ENCODE peak calls at places on chromosome X, in seven cellular contexts. M is fibroblast of pulmonary artery, Q is LNCaP clone FGC, F is tibial nerve, P is AG09319, Y is neural crest cell, A is foreskin fibroblast. S is an unnamed sample.

GRCh38 chrX:129741880-129742758 is 3.3 kb downstream of the XPNPEP2 start:
- DNase-seq in F (no peak), Y (peak; percentile 29), M (no peak), Q (no peak), A (no peak), P (no peak), S (no peak)

GRCh38 chrX:31260351-31260750 is 188.5 kb upstream of the FTHL17 start:
- DNase-seq in F (no peak), Q (no peak), A (no peak), Y (no peak), P (no peak), M (peak; percentile 1), S (no peak)

GRCh38 chrX:10193587-10193986 is 36.8 kb downstream of the CLCN4 start:
- DNase-seq in P (no peak), Y (no peak), Q (no peak), F (no peak), M (no peak), A (no peak), S (no peak)

GRCh38 chrX:41051303-41051702 is 33.9 kb upstream of the USP9X start:
- DNase-seq in Y (no peak), F (no peak), Q (no peak), A (no peak), M (no peak), P (no peak), S (no peak)

GRCh38 chrX:11770320-11770719 is 12.3 kb downstream of the MSL3 start:
- DNase-seq in A (peak; percentile 69), M (peak; percentile 70), P (no peak), Q (no peak), F (no peak), Y (peak; percentile 3), S (peak; percentile 21)

GRCh38 chrX:22628275-22628674 is 355.6 kb downstream of the CBLL2 start:
- DNase-seq in Q (no peak), F (no peak), Y (no peak), M (no peak), P (no peak), A (no peak), S (no peak)

GRCh38 chrX:41224606-41225005 is 109.4 kb upstream of the DDX3X start:
- DNase-seq in A (no peak), Q (no peak), Y (no peak), P (no peak), F (no peak), M (no peak), S (no peak)

GRCh38 chrX:74421181-74422028 is at the start of gene SLC16A2:
- DNase-seq in A (peak; percentile 91), Q (peak; percentile 26), P (peak; percentile 72), Y (peak; percentile 47), M (peak; percentile 83), F (peak; percentile 52), S (peak; percentile 74)

GRCh38 chrX:153416781-153417180 is 5.5 kb downstream of the ZFP92 start:
- DNase-seq in P (no peak), M (no peak), Y (no peak), A (no peak), F (no peak), Q (no peak), S (no peak)

GRCh38 chrX:130799393-130799792 is 103.6 kb downstream of the ENOX2 start:
- DNase-seq in A (peak; percentile 52), P (no peak), Q (no peak), M (peak; percentile 14), F (no peak), Y (no peak), S (peak; percentile 1)

GRCh38 chrX:8364369-8365141 is 100.1 kb upstream of the VCX3B start:
- DNase-seq in Y (peak; percentile 31), Q (no peak), P (no peak), A (no peak), M (peak; percentile 20), F (no peak), S (no peak)

GRCh38 chrX:49879656-49880277 is 483 bp downstream of the USP27X start:
- DNase-seq in Q (no peak), Y (no peak), F (no peak), P (no peak), M (no peak), A (peak; percentile 17), S (no peak)

GRCh38 chrX:16826207-16826606 is 39.9 kb downstream of the TXLNG start:
- DNase-seq in Y (no peak), Q (no peak), A (peak; percentile 52), M (peak; percentile 68), F (no peak), P (peak; percentile 46), S (peak; percentile 44)

GRCh38 chrX:13220916-13221315 is 98.9 kb downstream of the ATXN3L start:
- DNase-seq in A (peak; percentile 41), Q (no peak), Y (no peak), M (no peak), F (no peak), P (peak; percentile 18), S (peak; percentile 55)

GRCh38 chrX:10549280-10549679 is 71.1 kb downstream of the MID1 start:
- DNase-seq in A (peak; percentile 70), F (no peak), Y (no peak), P (no peak), M (no peak), Q (peak; percentile 63), S (peak; percentile 49)

GRCh38 chrX:132614297-132614696 is 125.5 kb upstream of the MBNL3 start:
- DNase-seq in Y (no peak), Q (no peak), F (no peak), A (peak; percentile 33), M (peak; percentile 4), P (no peak), S (no peak)
- TF ChIP-seq CTCF in Y (peak; percentile 55), Q (peak; percentile 55), F (peak; percentile 23), A (peak; percentile 36), M (peak; percentile 26), P (peak; percentile 38), S (peak; percentile 39)

GRCh38 chrX:110462957-110463356 is 104.3 kb downstream of the RTL9 start:
- DNase-seq in M (no peak), Q (no peak), A (peak; percentile 25), F (no peak), P (no peak), Y (no peak), S (no peak)
- TF ChIP-seq CTCF in M (no peak), Q (peak; percentile 42), A (peak; percentile 26), F (no peak), P (peak; percentile 35), Y (no peak), S (peak; percentile 46)

GRCh38 chrX:69415698-69416097 is 88.4 kb upstream of the NALF2 start:
- DNase-seq in A (no peak), Y (no peak), F (no peak), P (no peak), M (no peak), Q (no peak), S (no peak)
- TF ChIP-seq CTCF in A (no peak), Y (no peak), F (no peak), P (no peak), M (no peak), Q (no peak), S (no peak)

DNA sequence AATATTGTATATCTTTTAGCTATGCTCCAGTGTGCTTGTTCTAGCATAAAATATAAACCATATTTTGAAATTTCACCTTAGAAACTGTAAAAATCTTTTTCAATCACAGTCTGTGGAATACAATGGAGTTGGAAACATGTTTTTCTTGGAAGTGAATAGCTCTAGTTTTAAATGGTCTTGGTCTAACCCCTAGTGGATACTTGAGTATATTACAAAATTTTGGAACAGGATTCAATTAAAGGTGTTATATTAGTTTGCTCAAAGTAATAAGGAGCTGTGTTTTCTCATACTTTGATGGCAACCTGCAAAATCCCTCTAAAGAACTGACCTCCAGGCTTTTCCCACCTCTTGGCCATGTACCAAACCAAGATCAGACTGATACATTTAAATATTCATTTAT is 48.2 kb downstream of the STK26 start:
- DNase-seq in P (no peak), F (no peak), M (peak; percentile 36), Q (no peak), A (peak; percentile 14), Y (no peak), S (no peak)
- TF ChIP-seq CTCF in P (peak; percentile 26), F (peak; percentile 25), M (peak; percentile 36), Q (peak; percentile 31), A (peak; percentile 1), Y (peak; percentile 67), S (peak; percentile 51)

S was measured in HFFc6.